ENCODE peak calls at places on chromosomes 2 and 18, in six cellular contexts. U is fibroblast of lung, Z is OCI-LY7, V is K562, Q is small intestine, X is GM23248. P is an unnamed sample.
A peak's percentile ranks its signal among the peaks of the same experiment; 100 is the strongest.

GRCh38 chr2:3162442-3163077 is 215.1 kb downstream of the EIPR1 start:
- DNase-seq in U (no peak), Z (no peak), V (no peak), Q (no peak), X (no peak), P (no peak)

GRCh38 chr2:141957827-141958440 is 172.9 kb downstream of the LRP1B start:
- DNase-seq in U (peak; percentile 27), Z (no peak), V (no peak), Q (no peak), X (peak; percentile 12), P (no peak)

GRCh38 chr2:181657379-181657778 is 474 bp upstream of the CERKL start:
- DNase-seq in U (no peak), Z (no peak), V (no peak), Q (peak; percentile 8), X (no peak), P (no peak)

GRCh38 chr2:32011566-32011960 is 755 bp upstream of the MEMO1 start:
- DNase-seq in U (no peak), Z (peak; percentile 34), V (no peak), Q (no peak), X (peak; percentile 21), P (no peak)

GRCh38 chr2:176986579-176986978 is 226.0 kb upstream of the HNRNPA3 start:
- DNase-seq in U (no peak), Z (no peak), V (no peak), Q (no peak), X (no peak), P (no peak)

GRCh38 chr2:152611458-152612231 is 105.6 kb downstream of the PRPF40A start:
- DNase-seq in U (peak; percentile 77), Z (peak; percentile 4), V (no peak), Q (peak; percentile 53), X (peak; percentile 79), P (peak; percentile 63)

GRCh38 chr2:57842531-57842930 is 204.1 kb upstream of the VRK2 start:
- DNase-seq in U (peak; percentile 78), Z (no peak), V (no peak), Q (no peak), X (peak; percentile 27), P (no peak)

GRCh38 chr2:67459761-67460160 is 62.6 kb downstream of the ETAA1 start:
- DNase-seq in U (no peak), Z (no peak), V (no peak), Q (no peak), X (peak; percentile 4), P (no peak)

GRCh38 chr18:51998711-51999110 is 341.3 kb upstream of the DCC start:
- DNase-seq in U (no peak), Z (no peak), V (no peak), Q (no peak), X (no peak), P (no peak)

GRCh38 chr18:37084912-37085311 is 256.0 kb downstream of the KIAA1328 start:
- DNase-seq in U (no peak), Z (no peak), V (no peak), Q (no peak), X (no peak), P (no peak)

GRCh38 chr2:202127793-202128215 is 54.7 kb downstream of the KIAA2012 start:
- DNase-seq in U (no peak), Z (no peak), V (no peak), Q (no peak), X (no peak), P (no peak)

GRCh38 chr18:44594779-44595467 is 85.8 kb upstream of the SETBP1 start:
- DNase-seq in U (peak; percentile 86), Z (no peak), V (no peak), Q (no peak), X (peak; percentile 90), P (peak; percentile 75)

GRCh38 chr2:14634223-14634884 is 1.8 kb downstream of the LRATD1 start:
- DNase-seq in U (peak; percentile 76), Z (no peak), V (peak; percentile 55), Q (peak; percentile 89), X (peak; percentile 92), P (peak; percentile 43)

DNA sequence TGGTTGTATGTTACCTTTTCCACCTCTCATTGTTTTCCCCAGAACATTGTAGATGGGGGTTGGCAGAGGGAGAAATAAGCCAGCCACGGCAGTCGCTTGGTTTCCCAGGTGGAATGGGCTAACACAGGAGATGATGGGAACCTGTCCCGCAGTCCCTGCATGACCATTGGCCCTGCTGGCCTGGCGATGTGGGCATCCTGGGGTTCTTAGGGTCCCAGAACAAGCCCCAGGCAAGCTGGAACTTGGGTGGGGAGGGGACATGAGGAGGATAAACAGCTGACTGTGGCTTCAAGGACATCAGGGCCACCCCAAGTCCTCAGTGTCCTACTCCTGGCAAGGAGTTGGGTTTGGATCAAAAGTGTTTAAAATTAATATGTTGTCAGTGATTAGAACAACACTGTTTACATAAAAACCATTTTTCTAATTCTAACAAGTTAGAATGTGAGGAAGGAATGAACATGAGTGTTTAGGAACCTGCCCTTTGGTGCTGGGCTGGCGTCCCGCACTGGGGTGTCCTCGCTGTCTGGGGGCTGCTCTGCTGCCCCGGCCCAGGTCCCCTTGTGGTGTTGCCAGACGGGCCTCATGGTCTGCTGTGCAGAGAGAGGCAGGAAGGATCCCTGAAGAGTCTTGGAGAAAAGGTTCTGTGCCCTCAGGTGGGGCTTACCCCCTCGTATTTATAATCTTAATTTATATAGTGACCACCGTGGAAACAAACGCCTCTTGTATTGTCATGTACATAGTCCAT is 95.1 kb downstream of the USP40 start:
- DNase-seq in U (no peak), Z (no peak), V (no peak), Q (no peak), X (no peak), P (no peak)
- H3K36me3 ChIP-seq in U (peaks cover 14% of the 10 kb centered on the region), Z (peaks cover 45% of the 10 kb centered on the region), V (peaks cover 22% of the 10 kb centered on the region), Q (peaks cover 7% of the 10 kb centered on the region), X (no peaks in the 10 kb centered on the region), P (no peaks in the 10 kb centered on the region)

DNA sequence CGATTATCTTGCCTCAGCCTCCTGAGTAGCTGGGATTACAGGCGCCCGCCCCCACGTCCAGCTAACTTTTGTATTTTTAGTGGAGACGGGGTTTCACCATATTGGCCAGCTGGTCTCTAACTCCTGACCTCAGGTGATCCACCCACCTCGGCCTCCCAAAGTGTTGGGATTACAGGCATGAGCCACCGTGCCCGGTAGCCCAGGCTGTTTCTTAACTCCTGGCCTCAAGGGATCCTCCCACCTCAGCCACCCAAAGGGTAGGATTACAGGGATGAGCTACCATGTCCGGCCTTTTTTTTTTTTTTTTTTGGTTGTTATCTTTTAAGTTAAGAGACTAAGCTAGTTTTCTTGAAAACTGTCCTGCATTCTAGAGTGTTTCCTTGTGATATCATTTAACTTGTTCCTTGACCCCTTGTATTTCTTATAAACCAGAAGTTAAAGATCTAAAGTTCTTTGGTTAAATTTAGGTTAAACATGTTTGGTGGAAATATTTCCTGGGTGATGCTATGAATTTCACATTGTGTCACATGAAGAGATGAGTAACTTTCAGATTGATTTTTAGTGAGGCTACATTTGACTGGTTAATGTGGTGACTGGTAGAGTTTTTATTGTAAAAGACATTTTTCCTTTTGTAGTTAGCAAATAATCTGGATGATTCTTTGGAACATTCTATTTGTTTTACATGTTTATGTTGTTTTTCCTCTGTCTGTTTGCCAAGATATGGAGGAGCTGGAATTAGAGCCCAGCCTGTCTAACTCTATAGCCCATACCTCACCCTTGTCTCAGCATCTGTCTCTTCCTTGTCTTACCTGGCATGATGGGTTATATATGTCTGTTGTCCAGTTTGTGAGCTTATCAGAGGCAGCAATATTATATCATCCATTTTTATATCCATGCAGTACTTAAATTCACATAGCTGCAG is 5.2 kb downstream of the NCAPH start:
- DNase-seq in U (peak; percentile 26), Z (no peak), V (no peak), Q (no peak), X (peak; percentile 27), P (no peak)
- H3K36me3 ChIP-seq in U (peaks cover 4% of the 10 kb centered on the region), Z (peaks cover 76% of the 10 kb centered on the region), V (peaks cover 66% of the 10 kb centered on the region), Q (no peaks in the 10 kb centered on the region), X (no peaks in the 10 kb centered on the region), P (no peaks in the 10 kb centered on the region)

GRCh38 chr2:42334220-42334619 is 26.8 kb downstream of the COX7A2L start:
- DNase-seq in U (no peak), Z (no peak), V (no peak), Q (no peak), X (no peak), P (no peak)
- H3K36me3 ChIP-seq in U (peaks cover 18% of the 10 kb centered on the region), Z (peaks cover 84% of the 10 kb centered on the region), V (peaks cover 78% of the 10 kb centered on the region), Q (peaks cover 13% of the 10 kb centered on the region), X (peaks cover 11% of the 10 kb centered on the region), P (peaks cover 28% of the 10 kb centered on the region)

DNA sequence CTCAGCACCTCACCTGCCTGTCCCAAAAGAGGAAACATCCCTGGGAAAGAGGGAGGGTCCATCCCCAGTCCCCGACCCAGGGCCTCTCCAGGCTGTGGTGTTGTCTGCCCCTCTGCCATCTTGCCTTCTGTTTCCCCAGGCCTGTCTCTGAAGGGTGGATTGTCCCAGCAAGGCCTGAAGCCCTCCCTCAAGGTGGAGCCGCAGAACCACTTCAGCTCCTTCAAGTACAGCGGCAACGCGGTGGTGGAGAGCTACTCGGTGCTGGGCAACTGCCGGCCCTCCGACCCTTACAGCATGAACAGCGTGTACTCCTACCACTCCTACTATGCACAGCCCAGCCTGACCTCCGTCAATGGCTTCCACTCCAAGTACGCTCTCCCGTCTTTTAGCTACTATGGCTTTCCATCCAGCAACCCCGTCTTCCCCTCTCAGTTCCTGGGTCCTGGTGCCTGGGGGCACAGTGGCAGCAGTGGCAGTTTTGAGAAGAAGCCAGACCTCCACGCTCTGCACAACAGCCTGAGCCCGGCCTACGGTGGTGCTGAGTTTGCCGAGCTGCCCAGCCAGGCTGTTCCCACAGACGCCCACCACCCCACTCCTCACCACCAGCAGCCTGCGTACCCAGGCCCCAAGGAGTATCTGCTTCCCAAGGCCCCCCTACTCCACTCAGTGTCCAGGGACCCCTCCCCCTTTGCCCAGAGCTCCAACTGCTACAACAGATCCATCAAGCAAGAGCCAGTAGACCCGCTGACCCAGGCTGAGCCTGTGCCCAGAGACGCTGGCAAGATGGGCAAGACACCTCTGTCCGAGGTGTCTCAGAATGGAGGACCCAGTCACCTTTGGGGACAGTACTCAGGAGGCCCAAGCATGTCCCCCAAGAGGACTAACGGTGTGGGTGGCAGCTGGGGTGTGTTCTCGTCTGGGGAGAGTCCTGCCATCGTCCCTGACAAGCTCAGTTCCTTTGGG is 47.2 kb downstream of the BOLA3 start:
- DNase-seq in U (no peak), Z (no peak), V (no peak), Q (no peak), X (no peak), P (no peak)
- H3K36me3 ChIP-seq in U (peaks cover 8% of the 10 kb centered on the region), Z (peaks cover 53% of the 10 kb centered on the region), V (peaks cover 58% of the 10 kb centered on the region), Q (peaks cover 19% of the 10 kb centered on the region), X (peaks cover 4% of the 10 kb centered on the region), P (peaks cover 7% of the 10 kb centered on the region)

GRCh38 chr2:61252031-61252430 is 90.0 kb downstream of the C2orf74 start:
- DNase-seq in U (no peak), Z (no peak), V (no peak), Q (no peak), X (no peak), P (no peak)

GRCh38 chr2:61255580-61256437 is 93.8 kb downstream of the C2orf74 start:
- DNase-seq in U (peak; percentile 92), Z (no peak), V (peak; percentile 22), Q (no peak), X (peak; percentile 86), P (peak; percentile 66)

GRCh38 chr2:61254536-61254935 is 92.5 kb downstream of the C2orf74 start:
- DNase-seq in U (peak; percentile 22), Z (no peak), V (no peak), Q (no peak), X (no peak), P (no peak)

GRCh38 chr2:61262699-61263098 is 100.7 kb downstream of the C2orf74 start:
- DNase-seq in U (peak; percentile 73), Z (no peak), V (no peak), Q (no peak), X (peak; percentile 14), P (peak; percentile 36)

GRCh38 chr2:61257446-61257845 is 95.5 kb downstream of the C2orf74 start:
- DNase-seq in U (no peak), Z (no peak), V (no peak), Q (no peak), X (no peak), P (peak; percentile 24)
- H3K36me3 ChIP-seq in U (no peaks in the 10 kb centered on the region), Z (peaks cover 94% of the 10 kb centered on the region), V (peaks cover 80% of the 10 kb centered on the region), Q (peaks cover 2% of the 10 kb centered on the region), X (peaks cover 39% of the 10 kb centered on the region), P (peaks cover 12% of the 10 kb centered on the region)

GRCh38 chr18:77160515-77160914 is 27.9 kb upstream of the MBP start:
- DNase-seq in U (no peak), Z (no peak), V (no peak), Q (no peak), X (no peak), P (no peak)
- H3K36me3 ChIP-seq in U (no peaks in the 10 kb centered on the region), Z (no peaks in the 10 kb centered on the region), V (no peaks in the 10 kb centered on the region), Q (no peaks in the 10 kb centered on the region), X (no peaks in the 10 kb centered on the region), P (no peaks in the 10 kb centered on the region)